ENCODE peak calls at places on chromosomes 12 and 14, in five cellular contexts. One of them, this sample, is unnamed. For H3K4me1, the result is how much of the 10 kb centered on the place peaks cover.

GRCh38 chr12:121827351-121828099 is 23.7 kb downstream of the SETD1B start:
- DNase-seq in keratinocyte: no peak
- DNase-seq in tibial artery: no peak
- DNase-seq in stomach: no peak
- DNase-seq in CD4-positive, CD25-positive, alpha-beta regulatory T cell: no peak
- DNase-seq in this sample: no peak

GRCh38 chr12:13670249-13670648 is 311.2 kb downstream of the GRIN2B start:
- DNase-seq in keratinocyte: no peak
- DNase-seq in tibial artery: no peak
- DNase-seq in CD4-positive, CD25-positive, alpha-beta regulatory T cell: no peak
- DNase-seq in stomach: no peak
- DNase-seq in this sample: no peak

GRCh38 chr12:95949801-95950206 is 6.7 kb downstream of the AMDHD1 start:
- DNase-seq in CD4-positive, CD25-positive, alpha-beta regulatory T cell: no peak
- DNase-seq in tibial artery: no peak
- DNase-seq in keratinocyte: no peak
- DNase-seq in stomach: no peak
- DNase-seq in this sample: no peak

GRCh38 chr12:85076688-85077430 is 40.7 kb downstream of the LRRIQ1 start:
- DNase-seq in stomach: no peak
- DNase-seq in CD4-positive, CD25-positive, alpha-beta regulatory T cell: peak
- DNase-seq in tibial artery: no peak
- DNase-seq in keratinocyte: peak
- DNase-seq in this sample: peak

GRCh38 chr12:91877461-91878230 is 268.0 kb downstream of the BTG1 start:
- DNase-seq in stomach: no peak
- DNase-seq in keratinocyte: no peak
- DNase-seq in CD4-positive, CD25-positive, alpha-beta regulatory T cell: peak
- DNase-seq in tibial artery: no peak
- DNase-seq in this sample: peak

GRCh38 chr12:53388932-53389331 is 9.0 kb downstream of the SP1 start:
- DNase-seq in keratinocyte: no peak
- DNase-seq in tibial artery: no peak
- DNase-seq in CD4-positive, CD25-positive, alpha-beta regulatory T cell: no peak
- DNase-seq in stomach: no peak
- DNase-seq in this sample: no peak

GRCh38 chr14:94752575-94752974 is 17.3 kb downstream of the GSC start:
- DNase-seq in stomach: no peak
- DNase-seq in keratinocyte: no peak
- DNase-seq in tibial artery: no peak
- DNase-seq in CD4-positive, CD25-positive, alpha-beta regulatory T cell: no peak
- DNase-seq in this sample: no peak

GRCh38 chr14:21041676-21042433 is at the start of gene RNASE7:
- DNase-seq in tibial artery: no peak
- DNase-seq in keratinocyte: peak
- DNase-seq in CD4-positive, CD25-positive, alpha-beta regulatory T cell: no peak
- DNase-seq in stomach: no peak
- DNase-seq in this sample: no peak

GRCh38 chr12:55696141-55696540 is 11.6 kb downstream of the ITGA7 start:
- DNase-seq in CD4-positive, CD25-positive, alpha-beta regulatory T cell: no peak
- DNase-seq in tibial artery: no peak
- DNase-seq in stomach: no peak
- DNase-seq in keratinocyte: no peak
- DNase-seq in this sample: no peak

GRCh38 chr12:32108829-32109228 is 2.2 kb downstream of the BICD1 start:
- DNase-seq in keratinocyte: no peak
- DNase-seq in CD4-positive, CD25-positive, alpha-beta regulatory T cell: peak
- DNase-seq in stomach: no peak
- DNase-seq in tibial artery: no peak
- DNase-seq in this sample: no peak

GRCh38 chr12:66087365-66087943 is 43.1 kb downstream of the LLPH start:
- DNase-seq in stomach: peak
- DNase-seq in keratinocyte: no peak
- DNase-seq in CD4-positive, CD25-positive, alpha-beta regulatory T cell: peak
- DNase-seq in tibial artery: peak
- DNase-seq in this sample: peak

GRCh38 chr14:95207475-95208253 is 50.3 kb upstream of the DICER1 start:
- DNase-seq in keratinocyte: no peak
- DNase-seq in tibial artery: no peak
- DNase-seq in CD4-positive, CD25-positive, alpha-beta regulatory T cell: no peak
- DNase-seq in stomach: no peak
- DNase-seq in this sample: no peak

GRCh38 chr14:45716506-45716905 is 463.5 kb upstream of the MIS18BP1 start:
- DNase-seq in keratinocyte: no peak
- DNase-seq in stomach: no peak
- DNase-seq in CD4-positive, CD25-positive, alpha-beta regulatory T cell: no peak
- DNase-seq in tibial artery: no peak
- DNase-seq in this sample: no peak

GRCh38 chr12:82687020-82687951 is 580 bp downstream of the TMTC2 start:
- DNase-seq in keratinocyte: no peak
- DNase-seq in stomach: peak
- DNase-seq in tibial artery: peak
- DNase-seq in CD4-positive, CD25-positive, alpha-beta regulatory T cell: peak
- DNase-seq in this sample: peak

GRCh38 chr12:82682851-82683261 is 3.9 kb upstream of the TMTC2 start:
- DNase-seq in stomach: no peak
- DNase-seq in CD4-positive, CD25-positive, alpha-beta regulatory T cell: no peak
- DNase-seq in keratinocyte: no peak
- DNase-seq in tibial artery: no peak
- DNase-seq in this sample: no peak

GRCh38 chr12:82686223-82687019 is at the start of gene TMTC2:
- DNase-seq in stomach: peak
- DNase-seq in CD4-positive, CD25-positive, alpha-beta regulatory T cell: peak
- DNase-seq in tibial artery: peak
- DNase-seq in keratinocyte: peak
- DNase-seq in this sample: peak

GRCh38 chr12:82685721-82686222 is 934 bp upstream of the TMTC2 start:
- DNase-seq in stomach: peak
- DNase-seq in tibial artery: peak
- DNase-seq in keratinocyte: peak
- DNase-seq in CD4-positive, CD25-positive, alpha-beta regulatory T cell: peak
- DNase-seq in this sample: peak

DNA sequence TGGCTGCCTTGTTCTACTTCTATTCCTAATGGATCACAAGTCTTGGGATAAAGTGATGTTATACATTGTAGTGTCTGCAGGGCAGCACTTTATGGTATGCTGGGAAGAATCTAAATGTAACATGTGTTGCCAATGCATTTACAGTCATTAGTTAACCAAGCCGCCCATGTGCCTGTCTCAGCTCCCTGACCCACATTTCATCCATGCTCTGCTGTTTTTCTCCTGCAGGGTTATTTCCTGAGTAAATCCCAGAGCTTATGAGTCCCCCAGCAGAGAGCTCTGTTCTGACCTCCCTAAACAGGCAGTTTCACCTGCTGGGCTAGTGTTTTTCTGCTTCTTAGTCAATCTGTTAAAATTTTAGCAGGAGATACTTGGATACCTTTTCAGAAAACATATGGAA is 4.4 kb upstream of the TMTC2 start:
- DNase-seq in stomach: no peak
- DNase-seq in keratinocyte: no peak
- DNase-seq in CD4-positive, CD25-positive, alpha-beta regulatory T cell: no peak
- DNase-seq in tibial artery: no peak
- DNase-seq in this sample: no peak
- H3K4me3 ChIP-seq in stomach: no peak
- H3K4me3 ChIP-seq in keratinocyte: no peak
- H3K4me3 ChIP-seq in CD4-positive, CD25-positive, alpha-beta regulatory T cell: no peak
- H3K4me3 ChIP-seq in tibial artery: no peak
- H3K4me3 ChIP-seq in this sample: no peak

DNA sequence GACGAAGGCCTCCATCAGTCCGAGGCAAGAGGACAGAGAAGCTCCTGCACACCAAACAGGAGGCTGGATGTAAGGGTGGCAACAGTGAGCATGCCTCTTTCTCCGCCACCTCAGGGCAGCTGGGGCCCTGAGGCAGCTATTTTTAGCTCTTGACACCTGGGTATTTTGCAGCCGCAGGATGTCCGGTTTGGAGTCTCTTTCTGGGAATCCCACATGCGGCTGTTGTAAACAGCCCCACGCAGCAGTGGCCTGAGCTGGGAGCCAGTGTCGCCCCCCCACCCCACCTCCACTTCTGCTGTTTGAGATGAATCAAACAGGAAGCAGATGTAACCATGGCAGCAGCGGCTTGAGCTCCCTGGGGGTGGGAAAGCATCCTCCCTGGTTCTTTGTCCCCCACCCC is 11.7 kb downstream of the HDAC7 start:
- DNase-seq in CD4-positive, CD25-positive, alpha-beta regulatory T cell: peak
- DNase-seq in stomach: no peak
- DNase-seq in tibial artery: peak
- DNase-seq in keratinocyte: no peak
- DNase-seq in this sample: peak
- H3K4me1 ChIP-seq in CD4-positive, CD25-positive, alpha-beta regulatory T cell: half or more
- H3K4me1 ChIP-seq in stomach: half or more
- H3K4me1 ChIP-seq in tibial artery: half or more
- H3K4me1 ChIP-seq in keratinocyte: under half
- H3K4me1 ChIP-seq in this sample: under half

DNA sequence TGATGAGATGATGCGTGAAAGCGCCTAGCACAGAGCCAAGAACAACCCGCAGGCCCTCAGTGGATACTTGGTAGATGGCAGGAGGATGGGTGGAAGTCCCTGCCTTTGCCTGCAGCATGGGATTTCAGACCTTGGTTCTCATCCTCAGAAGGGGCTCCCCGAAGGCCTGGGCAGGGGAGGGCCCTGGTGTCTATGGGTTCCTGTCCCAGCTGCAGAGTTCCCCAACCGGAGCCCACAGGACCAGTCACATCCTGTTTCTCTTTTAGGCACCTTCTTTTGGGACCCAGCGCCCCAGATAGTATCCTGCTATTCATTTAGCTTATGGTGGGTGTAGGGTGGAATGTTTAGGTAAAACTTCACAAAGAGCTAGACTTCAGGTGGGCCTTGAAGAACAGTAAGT is 55.5 kb downstream of the CALM1 start:
- DNase-seq in keratinocyte: no peak
- DNase-seq in CD4-positive, CD25-positive, alpha-beta regulatory T cell: no peak
- DNase-seq in stomach: no peak
- DNase-seq in tibial artery: no peak
- DNase-seq in this sample: no peak
- H3K27ac ChIP-seq in keratinocyte: no peak
- H3K27ac ChIP-seq in CD4-positive, CD25-positive, alpha-beta regulatory T cell: no peak
- H3K27ac ChIP-seq in stomach: no peak
- H3K27ac ChIP-seq in tibial artery: no peak
- H3K27ac ChIP-seq in this sample: no peak

DNA sequence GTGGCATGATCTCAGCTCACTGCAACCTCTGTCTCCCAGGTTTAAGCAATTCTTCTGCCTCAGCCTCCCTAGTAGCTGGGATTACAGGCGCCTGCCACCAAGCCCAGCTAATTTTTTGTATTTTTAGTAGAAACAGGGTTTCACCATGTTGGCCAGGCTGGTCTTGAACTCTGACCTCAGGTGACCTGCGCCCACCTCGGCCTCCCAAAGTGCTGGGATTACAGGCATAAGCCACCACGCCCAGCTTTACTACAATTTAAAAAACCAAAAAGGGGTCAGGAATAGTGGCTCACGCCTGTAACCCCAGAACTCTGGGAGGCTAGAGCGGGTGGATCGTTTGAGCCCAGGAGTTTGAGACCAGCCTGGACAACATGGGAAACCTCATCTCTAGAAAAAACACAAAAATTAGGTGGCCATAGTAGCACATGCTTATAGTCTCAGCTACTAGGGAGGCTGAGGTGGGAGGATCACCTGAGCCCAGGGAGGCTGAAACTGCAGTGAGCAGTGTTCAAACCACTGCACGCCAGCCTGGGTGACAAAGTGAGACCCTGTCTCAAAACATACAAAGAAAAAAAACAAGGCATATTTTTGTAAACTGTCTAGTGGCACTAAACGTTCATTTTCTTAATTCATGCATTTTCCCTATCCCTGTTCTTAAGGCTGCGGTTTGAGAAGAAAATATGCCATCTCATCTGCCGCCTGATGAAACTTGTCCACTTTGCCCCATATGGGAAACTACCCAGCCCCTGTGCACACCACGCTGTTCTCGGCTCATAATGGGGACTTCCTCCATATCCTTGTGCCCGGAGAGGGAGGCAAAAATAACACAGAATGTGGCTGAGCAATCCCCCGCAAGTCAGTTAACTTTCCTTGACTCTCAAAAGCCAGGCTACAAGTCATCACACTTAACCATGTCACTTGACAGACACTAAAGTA is 4.3 kb downstream of the RILPL2 start:
- DNase-seq in tibial artery: no peak
- DNase-seq in stomach: peak
- DNase-seq in keratinocyte: no peak
- DNase-seq in CD4-positive, CD25-positive, alpha-beta regulatory T cell: peak
- DNase-seq in this sample: no peak
- H3K4me3 ChIP-seq in tibial artery: peak
- H3K4me3 ChIP-seq in stomach: peak
- H3K4me3 ChIP-seq in keratinocyte: peak
- H3K4me3 ChIP-seq in CD4-positive, CD25-positive, alpha-beta regulatory T cell: peak
- H3K4me3 ChIP-seq in this sample: no peak